ENCODE peak calls at places on chromosomes 5 and 9, in six cellular contexts. A is H1, N is K562, C is GM12891, J is HepG2, X is GM12878. K is an unnamed sample.
A peak's percentile ranks its signal among the peaks of the same experiment; 100 is the strongest.

GRCh38 chr5:169020102-169020501 is 280.8 kb downstream of the SLIT3 start:
- DNase-seq in A (no peak), N (peak; percentile 18), C (no peak), J (no peak), X (no peak), K (no peak)

GRCh38 chr9:132160802-132161742 is 786 bp upstream of the NTNG2 start:
- DNase-seq in A (no peak), N (no peak), C (no peak), J (no peak), X (no peak), K (no peak)

GRCh38 chr5:142167458-142167857 is 58.9 kb downstream of the NDFIP1 start:
- DNase-seq in A (no peak), N (no peak), C (no peak), J (no peak), X (no peak), K (no peak)

GRCh38 chr5:155678371-155678770 is 648.6 kb upstream of the SGCD start:
- DNase-seq in A (no peak), N (no peak), C (no peak), J (no peak), X (no peak), K (no peak)

GRCh38 chr5:132543472-132544201 is at the start of gene IL5:
- DNase-seq in A (no peak), N (no peak), C (no peak), J (no peak), X (no peak), K (no peak)

GRCh38 chr5:177607115-177607451 is 7.2 kb downstream of the B4GALT7 start:
- DNase-seq in A (no peak), N (no peak), C (no peak), J (no peak), X (no peak), K (no peak)

GRCh38 chr5:116242363-116242762 is 157.5 kb downstream of the COMMD10 start:
- DNase-seq in A (no peak), N (no peak), C (no peak), J (no peak), X (no peak), K (no peak)

GRCh38 chr5:160423025-160423554 is 1.4 kb downstream of the PTTG1 start:
- DNase-seq in A (no peak), N (no peak), C (no peak), J (no peak), X (no peak), K (no peak)

GRCh38 chr5:135964670-135965320 is 10.0 kb upstream of the LECT2 start:
- DNase-seq in A (no peak), N (no peak), C (no peak), J (no peak), X (no peak), K (no peak)

GRCh38 chr5:113123563-113123962 is 147.0 kb downstream of the DCP2 start:
- DNase-seq in A (no peak), N (no peak), C (no peak), J (peak; percentile 13), X (no peak), K (no peak)

GRCh38 chr5:180486636-180487149 is 7.5 kb upstream of the CNOT6 start:
- DNase-seq in A (no peak), N (no peak), C (no peak), J (no peak), X (no peak), K (no peak)

GRCh38 chr5:134114886-134115805 is 665 bp downstream of the TCF7 start:
- DNase-seq in A (no peak), N (peak; percentile 76), C (no peak), J (peak; percentile 32), X (no peak), K (peak; percentile 54)

DNA sequence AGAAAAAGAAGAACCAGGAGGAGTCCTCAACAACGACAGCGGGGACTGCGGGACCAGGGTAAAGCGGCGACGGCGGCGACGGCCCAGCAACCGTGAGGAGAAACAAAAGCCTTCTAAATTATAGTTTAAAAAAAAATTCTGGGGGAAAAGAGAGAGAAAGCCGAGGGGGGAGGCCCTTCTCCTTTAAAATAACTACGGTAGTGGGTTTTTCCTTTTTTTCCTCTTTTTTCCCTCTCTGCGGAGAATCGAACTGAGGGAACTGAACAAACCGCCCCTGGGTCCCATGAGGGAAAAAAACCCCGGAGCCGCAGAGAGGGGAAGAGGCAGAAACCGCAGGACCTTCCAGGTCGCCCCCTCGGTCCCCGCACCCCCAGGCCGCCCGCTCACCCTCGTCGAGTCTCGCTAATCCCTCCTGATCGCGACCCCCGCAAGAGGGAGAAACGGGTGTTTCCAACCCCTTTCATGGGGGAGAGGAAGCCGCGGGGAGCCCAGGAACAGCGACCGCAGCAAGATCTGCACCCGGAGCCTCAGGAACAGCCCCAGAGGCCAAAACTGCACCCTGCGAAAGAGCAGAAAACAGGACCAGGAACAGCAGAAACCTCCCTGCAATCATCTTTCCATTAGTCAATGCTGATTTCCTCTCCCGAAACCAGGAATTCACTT is 455 bp downstream of the CPEB4 start:
- DNase-seq in A (no peak), N (peak; percentile 25), C (no peak), J (no peak), X (no peak), K (no peak)
- TF ChIP-seq POLR2A in A (no peak), N (no peak), C (no peak), J (no peak), X (no peak), K (no peak)

GRCh38 chr9:110521211-110521610 is 58.3 kb downstream of the SVEP1 start:
- DNase-seq in A (no peak), N (no peak), C (no peak), J (no peak), X (no peak), K (no peak)

GRCh38 chr9:110514861-110515260 is 64.7 kb downstream of the SVEP1 start:
- DNase-seq in A (no peak), N (no peak), C (no peak), J (no peak), X (no peak), K (no peak)

GRCh38 chr9:110517483-110517882 is 62.1 kb downstream of the SVEP1 start:
- DNase-seq in A (no peak), N (no peak), C (no peak), J (no peak), X (no peak), K (no peak)

GRCh38 chr9:110520120-110520701 is 59.3 kb downstream of the SVEP1 start:
- DNase-seq in A (no peak), N (no peak), C (no peak), J (no peak), X (no peak), K (no peak)
- TF ChIP-seq POLR2AphosphoS5 in A (no peak), N (no peak), C (no peak), J (no peak), X (no peak), K (no peak)

DNA sequence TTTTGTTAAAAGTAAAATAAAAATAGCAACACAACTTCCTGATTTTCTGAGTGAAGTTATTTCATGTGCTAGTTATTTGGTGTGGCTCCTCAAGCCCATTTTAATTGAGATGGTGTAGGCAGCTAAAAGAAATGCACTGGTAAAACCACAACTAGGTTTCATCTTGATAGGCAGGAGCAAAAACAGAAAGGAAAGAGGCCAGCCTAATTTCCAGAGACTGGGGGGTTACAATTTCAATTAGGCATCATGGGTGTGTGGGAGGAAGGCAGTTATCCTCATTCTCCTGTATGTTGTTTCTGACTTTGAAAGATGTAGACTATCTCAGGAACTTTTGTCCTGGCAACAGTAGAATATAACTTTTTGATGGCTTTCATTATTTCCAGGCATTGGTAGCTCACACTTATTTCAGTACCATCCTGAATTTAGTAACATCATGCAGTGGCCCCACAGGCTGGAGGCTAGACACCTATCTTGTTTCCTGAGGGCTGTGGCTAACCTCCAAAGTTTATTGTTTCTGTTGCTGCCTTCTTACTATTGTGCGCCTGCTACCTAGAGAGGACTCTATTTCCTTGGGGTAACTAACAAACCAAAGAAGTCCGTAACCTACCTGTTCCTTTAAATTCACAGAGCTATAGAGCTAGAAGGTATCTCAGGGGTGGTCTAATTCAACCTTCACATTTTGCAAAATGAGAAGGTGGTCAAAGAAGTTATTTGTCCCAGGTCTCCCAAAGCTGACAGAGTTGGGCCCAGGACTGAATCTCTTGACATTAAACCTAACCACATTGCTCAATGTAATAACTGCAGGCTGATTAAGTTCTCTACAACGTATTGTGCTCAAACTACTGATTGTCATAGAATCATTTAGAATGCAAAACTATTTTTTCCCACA is 42.4 kb downstream of the FYB1 start:
- DNase-seq in A (no peak), N (no peak), C (no peak), J (no peak), X (peak; percentile 17), K (no peak)
- TF ChIP-seq TAF1 in A (no peak), N (no peak), C (no peak), J (no peak), X (no peak), K (no peak)

DNA sequence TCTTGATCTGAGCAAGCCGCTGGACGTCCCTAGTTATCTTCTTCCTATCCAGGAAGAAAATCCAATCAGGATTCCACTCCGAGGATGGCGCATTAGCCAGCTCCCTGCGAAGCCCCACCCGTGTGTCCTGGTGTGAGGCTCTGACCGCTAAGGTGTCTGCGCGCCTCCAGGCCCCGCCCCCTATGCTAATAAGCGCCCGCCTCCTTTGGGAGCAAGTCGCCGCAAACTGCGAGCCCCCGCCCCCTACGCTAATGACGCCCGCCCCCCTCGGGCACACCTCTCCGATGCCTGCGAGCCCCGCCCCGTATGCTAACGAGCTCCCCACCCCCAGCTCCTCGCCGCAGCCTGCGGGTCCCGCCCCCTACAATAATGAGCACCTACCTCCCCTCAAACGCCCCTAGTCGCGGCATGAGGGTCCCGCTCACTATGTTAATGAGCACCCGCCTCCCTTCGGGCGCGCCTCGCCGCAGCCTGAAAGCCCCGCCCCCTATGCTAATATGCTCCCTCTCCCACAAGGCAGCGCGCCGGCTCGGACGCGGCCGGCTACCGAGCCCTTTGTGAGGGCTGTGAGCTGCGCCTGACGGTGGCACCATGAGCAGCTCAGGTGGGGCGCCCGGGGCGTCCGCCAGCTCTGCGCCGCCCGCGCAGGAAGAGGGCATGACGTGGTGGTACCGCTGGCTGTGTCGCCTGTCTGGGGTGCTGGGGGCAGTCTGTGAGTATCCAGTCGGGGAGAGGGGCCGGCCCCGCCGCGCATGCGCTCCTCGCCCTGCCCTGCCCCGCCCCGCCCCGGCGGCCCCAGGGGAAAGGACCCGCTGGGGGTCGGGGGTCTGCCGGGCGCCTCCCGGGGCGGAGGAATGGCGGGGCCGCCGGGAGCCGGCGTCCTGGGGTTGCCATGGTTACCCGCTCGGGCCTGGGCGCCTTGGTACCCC is at the start of gene CACFD1:
- DNase-seq in A (peak; percentile 95), N (peak; percentile 97), C (peak; percentile 98), J (peak; percentile 93), X (peak; percentile 65), K (peak; percentile 99)
- TF ChIP-seq POLR2A in A (no peak), N (no peak), C (no peak), J (peak; percentile 60), X (peak; percentile 83), K (peak; percentile 59)

GRCh38 chr5:170315154-170315553 is 17.6 kb upstream of the LCP2 start:
- DNase-seq in A (no peak), N (no peak), C (no peak), J (no peak), X (no peak), K (no peak)
- TF ChIP-seq POLR2AphosphoS5 in A (no peak), N (no peak), C (no peak), J (no peak), X (no peak), K (no peak)

GRCh38 chr5:140828402-140828737 is 610 bp downstream of the PCDHA6 start:
- DNase-seq in A (no peak), N (no peak), C (no peak), J (no peak), X (no peak), K (no peak)
- TF ChIP-seq TAF1 in A (no peak), N (no peak), C (no peak), J (no peak), X (no peak), K (no peak)